ENCODE peak calls at places on chromosome 22, in five cellular contexts. One of them, this sample, is unnamed.

GRCh38 chr22:41933411-41934177 is 7.0 kb upstream of the TNFRSF13C start:
- DNase-seq in neuronal stem cell: no peak
- DNase-seq in IMR-90: no peak
- DNase-seq in H9: no peak
- DNase-seq in H1: no peak
- DNase-seq in this sample: no peak

GRCh38 chr22:45994516-45995404 is 17.8 kb upstream of the WNT7B start:
- DNase-seq in neuronal stem cell: peak; percentile 71
- DNase-seq in IMR-90: peak; percentile 44
- DNase-seq in H9: peak; percentile 87
- DNase-seq in H1: peak; percentile 100
- DNase-seq in this sample: peak; percentile 78

GRCh38 chr22:26316732-26317131 is 112.3 kb upstream of the ASPHD2 start:
- DNase-seq in neuronal stem cell: no peak
- DNase-seq in IMR-90: no peak
- DNase-seq in H9: no peak
- DNase-seq in H1: no peak
- DNase-seq in this sample: no peak

GRCh38 chr22:26892401-26893033 is 235.1 kb downstream of the MIAT start:
- DNase-seq in neuronal stem cell: no peak
- DNase-seq in IMR-90: no peak
- DNase-seq in H9: peak; percentile 25
- DNase-seq in H1: peak; percentile 42
- DNase-seq in this sample: no peak

GRCh38 chr22:46086577-46087335 is 63.6 kb upstream of the PPARA start:
- DNase-seq in neuronal stem cell: no peak
- DNase-seq in IMR-90: peak; percentile 29
- DNase-seq in H9: no peak
- DNase-seq in H1: no peak
- DNase-seq in this sample: no peak

GRCh38 chr22:38487946-38488345 is 18.2 kb downstream of the DDX17 start:
- DNase-seq in neuronal stem cell: no peak
- DNase-seq in IMR-90: no peak
- DNase-seq in H9: no peak
- DNase-seq in H1: no peak
- DNase-seq in this sample: no peak

GRCh38 chr22:36352775-36353507 is 34.8 kb downstream of the MYH9 start:
- DNase-seq in neuronal stem cell: no peak
- DNase-seq in IMR-90: peak; percentile 95
- DNase-seq in H9: no peak
- DNase-seq in H1: no peak
- DNase-seq in this sample: no peak

GRCh38 chr22:45754822-45755221 is 83.2 kb downstream of the ATXN10 start:
- DNase-seq in neuronal stem cell: no peak
- DNase-seq in IMR-90: no peak
- DNase-seq in H9: no peak
- DNase-seq in H1: no peak
- DNase-seq in this sample: no peak

GRCh38 chr22:40324468-40325305 is 21.6 kb upstream of the ADSL start:
- DNase-seq in neuronal stem cell: no peak
- DNase-seq in IMR-90: no peak
- DNase-seq in H9: no peak
- DNase-seq in H1: no peak
- DNase-seq in this sample: no peak

GRCh38 chr22:40504285-40505249 is 132.0 kb downstream of the MRTFA start:
- DNase-seq in neuronal stem cell: no peak
- DNase-seq in IMR-90: no peak
- DNase-seq in H9: no peak
- DNase-seq in H1: no peak
- DNase-seq in this sample: no peak

GRCh38 chr22:25845985-25846745 is 104.2 kb downstream of the MYO18B start:
- DNase-seq in neuronal stem cell: no peak
- DNase-seq in IMR-90: no peak
- DNase-seq in H9: no peak
- DNase-seq in H1: peak; percentile 35
- DNase-seq in this sample: no peak

DNA sequence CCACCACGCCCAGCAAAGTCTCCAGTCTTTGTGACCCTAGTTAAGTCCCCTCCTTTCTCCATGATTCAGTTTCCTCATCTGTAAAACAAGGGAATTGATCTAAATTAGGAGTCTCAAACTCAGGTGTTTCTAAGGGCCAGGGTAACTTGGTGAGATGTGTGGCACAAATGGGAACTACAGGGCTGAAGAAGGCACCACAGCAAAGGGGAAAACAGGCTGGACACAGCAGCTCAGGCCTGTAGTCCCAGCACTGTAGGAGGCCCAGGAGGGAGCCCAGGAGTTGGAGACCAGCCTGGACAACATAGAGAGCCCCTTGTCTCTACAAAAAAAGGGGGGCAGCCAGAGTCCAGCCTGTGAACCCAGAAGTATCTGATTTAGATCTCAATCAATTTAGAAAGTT is 15.6 kb upstream of the PATZ1 start:
- DNase-seq in neuronal stem cell: no peak
- DNase-seq in IMR-90: no peak
- DNase-seq in H9: no peak
- DNase-seq in H1: no peak
- DNase-seq in this sample: no peak
- H2BK5ac ChIP-seq in neuronal stem cell: no peak overlapping the region
- H2BK5ac ChIP-seq in IMR-90: no peak overlapping the region
- H2BK5ac ChIP-seq in H9: no peak overlapping the region
- H2BK5ac ChIP-seq in H1: no peak overlapping the region
- H2BK5ac ChIP-seq in this sample: no peak overlapping the region

GRCh38 chr22:18033204-18033998 is 9.0 kb upstream of the MICAL3 start:
- DNase-seq in neuronal stem cell: no peak
- DNase-seq in IMR-90: peak; percentile 41
- DNase-seq in H9: no peak
- DNase-seq in H1: no peak
- DNase-seq in this sample: peak; percentile 59

GRCh38 chr22:18032455-18033101 is 8.2 kb upstream of the MICAL3 start:
- DNase-seq in neuronal stem cell: no peak
- DNase-seq in IMR-90: peak; percentile 83
- DNase-seq in H9: no peak
- DNase-seq in H1: no peak
- DNase-seq in this sample: peak; percentile 92

GRCh38 chr22:18029686-18030267 is 5.4 kb upstream of the MICAL3 start:
- DNase-seq in neuronal stem cell: no peak
- DNase-seq in IMR-90: no peak
- DNase-seq in H9: no peak
- DNase-seq in H1: no peak
- DNase-seq in this sample: no peak

GRCh38 chr22:18034076-18034475 is 9.7 kb upstream of the MICAL3 start:
- DNase-seq in neuronal stem cell: no peak
- DNase-seq in IMR-90: no peak
- DNase-seq in H9: no peak
- DNase-seq in H1: no peak
- DNase-seq in this sample: no peak

DNA sequence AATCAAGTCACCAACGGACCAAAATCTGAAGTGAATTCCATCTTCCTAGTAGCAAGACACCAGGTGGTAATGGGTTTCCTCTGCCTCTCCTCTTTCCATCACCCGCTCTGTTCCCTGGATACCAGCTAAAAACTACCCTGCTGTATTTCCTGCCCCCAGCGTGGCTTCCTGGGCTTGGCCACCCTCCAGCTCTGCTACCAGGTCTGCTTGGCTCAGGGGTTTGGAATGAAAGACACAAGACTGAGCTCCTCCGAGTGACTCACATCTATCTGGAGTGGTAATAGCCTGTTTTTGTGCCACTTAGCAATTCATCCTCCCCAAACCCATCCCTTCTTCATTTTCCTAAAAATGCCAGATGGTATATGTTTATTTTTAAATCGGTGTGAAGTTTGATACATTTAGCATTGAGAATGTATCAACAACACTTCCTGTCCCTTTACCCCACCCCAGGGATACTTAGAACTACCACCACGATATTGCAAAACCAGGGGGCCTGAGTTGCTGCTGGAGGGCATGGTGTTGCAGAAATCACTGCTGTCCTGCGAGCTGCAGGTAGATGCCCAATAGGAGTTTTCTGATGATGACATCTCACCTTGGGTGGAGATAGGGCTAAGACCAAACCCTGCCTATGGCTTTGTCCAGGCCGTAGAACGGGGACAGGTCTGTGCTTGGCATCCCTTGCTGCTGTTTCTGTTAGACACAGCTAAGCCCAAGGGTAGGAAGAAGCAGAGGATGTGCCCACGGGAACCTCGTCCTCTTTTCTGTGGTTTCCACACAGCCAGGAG is 7.5 kb upstream of the MICAL3 start:
- DNase-seq in neuronal stem cell: no peak
- DNase-seq in IMR-90: peak; percentile 97
- DNase-seq in H9: no peak
- DNase-seq in H1: no peak
- DNase-seq in this sample: peak; percentile 91
- H2BK5ac ChIP-seq in neuronal stem cell: no peak overlapping the region
- H2BK5ac ChIP-seq in IMR-90: peak overlapping the region; percentile 94
- H2BK5ac ChIP-seq in H9: no peak overlapping the region
- H2BK5ac ChIP-seq in H1: no peak overlapping the region
- H2BK5ac ChIP-seq in this sample: no peak overlapping the region

GRCh38 chr22:30054764-30055069 is 25.5 kb upstream of the HORMAD2 start:
- DNase-seq in neuronal stem cell: no peak
- DNase-seq in IMR-90: no peak
- DNase-seq in H9: no peak
- DNase-seq in H1: no peak
- DNase-seq in this sample: no peak

GRCh38 chr22:30054067-30054763 is 26.0 kb upstream of the HORMAD2 start:
- DNase-seq in neuronal stem cell: no peak
- DNase-seq in IMR-90: no peak
- DNase-seq in H9: no peak
- DNase-seq in H1: no peak
- DNase-seq in this sample: no peak

GRCh38 chr22:30057375-30057774 is 22.9 kb upstream of the HORMAD2 start:
- DNase-seq in neuronal stem cell: no peak
- DNase-seq in IMR-90: no peak
- DNase-seq in H9: no peak
- DNase-seq in H1: no peak
- DNase-seq in this sample: no peak

GRCh38 chr22:30056015-30056414 is 24.2 kb upstream of the HORMAD2 start:
- DNase-seq in neuronal stem cell: no peak
- DNase-seq in IMR-90: no peak
- DNase-seq in H9: no peak
- DNase-seq in H1: no peak
- DNase-seq in this sample: no peak
- H2BK5ac ChIP-seq in neuronal stem cell: no peak overlapping the region
- H2BK5ac ChIP-seq in IMR-90: no peak overlapping the region
- H2BK5ac ChIP-seq in H9: no peak overlapping the region
- H2BK5ac ChIP-seq in H1: no peak overlapping the region
- H2BK5ac ChIP-seq in this sample: no peak overlapping the region

GRCh38 chr22:49951986-49952896 is 8.3 kb upstream of the PIM3 start:
- DNase-seq in neuronal stem cell: no peak
- DNase-seq in IMR-90: peak; percentile 81
- DNase-seq in H9: peak; percentile 51
- DNase-seq in H1: no peak
- DNase-seq in this sample: peak; percentile 95
- H2BK5ac ChIP-seq in neuronal stem cell: peak overlapping the region; percentile 13
- H2BK5ac ChIP-seq in IMR-90: peak overlapping the region; percentile 95
- H2BK5ac ChIP-seq in H9: no peak overlapping the region
- H2BK5ac ChIP-seq in H1: peak overlapping the region; percentile 83
- H2BK5ac ChIP-seq in this sample: peak overlapping the region; percentile 99

This sample was measured in trophoblast cell.